ENCODE peak calls at places on chromosomes 11 and 22, in six cellular contexts. One of them, this sample, is unnamed.
A peak's percentile ranks its signal among the peaks of the same experiment; 100 is the strongest.

GRCh38 chr11:42770444-42771065 is 541.2 kb upstream of the API5 start:
- DNase-seq in astrocyte: no peak
- DNase-seq in heart right ventricle: no peak
- DNase-seq in A549: no peak
- DNase-seq in Caco-2: no peak
- DNase-seq in body of pancreas: peak; percentile 24
- DNase-seq in this sample: no peak

GRCh38 chr11:131977854-131978253 is 607.4 kb downstream of the NTM start:
- DNase-seq in astrocyte: peak; percentile 93
- DNase-seq in heart right ventricle: no peak
- DNase-seq in A549: no peak
- DNase-seq in Caco-2: no peak
- DNase-seq in body of pancreas: no peak
- DNase-seq in this sample: peak; percentile 43

GRCh38 chr22:25485626-25486545 is 78.6 kb upstream of the GRK3 start:
- DNase-seq in astrocyte: no peak
- DNase-seq in heart right ventricle: no peak
- DNase-seq in A549: no peak
- DNase-seq in Caco-2: no peak
- DNase-seq in body of pancreas: no peak
- DNase-seq in this sample: no peak

GRCh38 chr11:131962818-131963217 is 592.4 kb downstream of the NTM start:
- DNase-seq in astrocyte: no peak
- DNase-seq in heart right ventricle: no peak
- DNase-seq in A549: no peak
- DNase-seq in Caco-2: no peak
- DNase-seq in body of pancreas: no peak
- DNase-seq in this sample: no peak

GRCh38 chr11:105577645-105578044 is 32.2 kb upstream of the GRIA4 start:
- DNase-seq in astrocyte: peak; percentile 2
- DNase-seq in heart right ventricle: no peak
- DNase-seq in A549: no peak
- DNase-seq in Caco-2: no peak
- DNase-seq in body of pancreas: no peak
- DNase-seq in this sample: peak; percentile 3

GRCh38 chr22:46575915-46576555 is 38.6 kb upstream of the CELSR1 start:
- DNase-seq in astrocyte: no peak
- DNase-seq in heart right ventricle: no peak
- DNase-seq in A549: no peak
- DNase-seq in Caco-2: no peak
- DNase-seq in body of pancreas: no peak
- DNase-seq in this sample: no peak

GRCh38 chr11:86802601-86803051 is 2.3 kb downstream of the PRSS23 start:
- DNase-seq in astrocyte: peak; percentile 50
- DNase-seq in heart right ventricle: no peak
- DNase-seq in A549: peak; percentile 62
- DNase-seq in Caco-2: peak; percentile 80
- DNase-seq in body of pancreas: peak; percentile 29
- DNase-seq in this sample: no peak

GRCh38 chr22:20420157-20420842 is 17.3 kb downstream of the SCARF2 start:
- DNase-seq in astrocyte: no peak
- DNase-seq in heart right ventricle: no peak
- DNase-seq in A549: no peak
- DNase-seq in Caco-2: no peak
- DNase-seq in body of pancreas: no peak
- DNase-seq in this sample: no peak

GRCh38 chr11:88814076-88814475 is 251.7 kb downstream of the GRM5 start:
- DNase-seq in astrocyte: no peak
- DNase-seq in heart right ventricle: no peak
- DNase-seq in A549: no peak
- DNase-seq in Caco-2: no peak
- DNase-seq in body of pancreas: no peak
- DNase-seq in this sample: no peak

GRCh38 chr11:18706330-18707243 is 8.0 kb downstream of the TMEM86A start:
- DNase-seq in astrocyte: no peak
- DNase-seq in heart right ventricle: peak; percentile 86
- DNase-seq in A549: no peak
- DNase-seq in Caco-2: no peak
- DNase-seq in body of pancreas: peak; percentile 59
- DNase-seq in this sample: no peak

GRCh38 chr11:130725417-130726233 is 190.7 kb downstream of the SNX19 start:
- DNase-seq in astrocyte: peak; percentile 60
- DNase-seq in heart right ventricle: no peak
- DNase-seq in A549: no peak
- DNase-seq in Caco-2: no peak
- DNase-seq in body of pancreas: no peak
- DNase-seq in this sample: no peak

GRCh38 chr22:45743687-45744086 is 72.1 kb downstream of the ATXN10 start:
- DNase-seq in astrocyte: no peak
- DNase-seq in heart right ventricle: peak; percentile 12
- DNase-seq in A549: no peak
- DNase-seq in Caco-2: no peak
- DNase-seq in body of pancreas: no peak
- DNase-seq in this sample: no peak

GRCh38 chr22:48944756-48945620 is 882.7 kb downstream of the BRD1 start:
- DNase-seq in astrocyte: no peak
- DNase-seq in heart right ventricle: peak; percentile 1
- DNase-seq in A549: no peak
- DNase-seq in Caco-2: no peak
- DNase-seq in body of pancreas: no peak
- DNase-seq in this sample: no peak

GRCh38 chr11:72036687-72037086 is 38.0 kb downstream of the IL18BP start:
- DNase-seq in astrocyte: no peak
- DNase-seq in heart right ventricle: no peak
- DNase-seq in A549: no peak
- DNase-seq in Caco-2: no peak
- DNase-seq in body of pancreas: no peak
- DNase-seq in this sample: no peak

GRCh38 chr11:31826530-31827438 is 15.7 kb upstream of the PAX6 start:
- DNase-seq in astrocyte: no peak
- DNase-seq in heart right ventricle: no peak
- DNase-seq in A549: no peak
- DNase-seq in Caco-2: no peak
- DNase-seq in body of pancreas: no peak
- DNase-seq in this sample: no peak

GRCh38 chr11:90243534-90243933 is 20.7 kb upstream of the CHORDC1 start:
- DNase-seq in astrocyte: no peak
- DNase-seq in heart right ventricle: no peak
- DNase-seq in A549: no peak
- DNase-seq in Caco-2: no peak
- DNase-seq in body of pancreas: no peak
- DNase-seq in this sample: no peak

GRCh38 chr11:69194956-69195355 is 39.2 kb downstream of the SMIM38 start:
- DNase-seq in astrocyte: no peak
- DNase-seq in heart right ventricle: no peak
- DNase-seq in A549: no peak
- DNase-seq in Caco-2: no peak
- DNase-seq in body of pancreas: no peak
- DNase-seq in this sample: no peak

GRCh38 chr11:134971381-134971780 is 559.3 kb upstream of the B3GAT1 start:
- DNase-seq in astrocyte: no peak
- DNase-seq in heart right ventricle: no peak
- DNase-seq in A549: no peak
- DNase-seq in Caco-2: no peak
- DNase-seq in body of pancreas: no peak
- DNase-seq in this sample: no peak

GRCh38 chr11:22474621-22475020 is 136.4 kb downstream of the SLC17A6 start:
- DNase-seq in astrocyte: no peak
- DNase-seq in heart right ventricle: no peak
- DNase-seq in A549: no peak
- DNase-seq in Caco-2: no peak
- DNase-seq in body of pancreas: no peak
- DNase-seq in this sample: no peak

GRCh38 chr22:31218565-31219262 is 6.6 kb downstream of the LIMK2 start:
- DNase-seq in astrocyte: no peak
- DNase-seq in heart right ventricle: no peak
- DNase-seq in A549: no peak
- DNase-seq in Caco-2: no peak
- DNase-seq in body of pancreas: no peak
- DNase-seq in this sample: no peak

GRCh38 chr11:6057452-6057851 is 26.9 kb upstream of the OR56A1 start:
- DNase-seq in astrocyte: no peak
- DNase-seq in heart right ventricle: no peak
- DNase-seq in A549: no peak
- DNase-seq in Caco-2: no peak
- DNase-seq in body of pancreas: no peak
- DNase-seq in this sample: no peak

GRCh38 chr11:78202733-78203167 is 14.0 kb downstream of the USP35 start:
- DNase-seq in astrocyte: no peak
- DNase-seq in heart right ventricle: no peak
- DNase-seq in A549: no peak
- DNase-seq in Caco-2: peak; percentile 38
- DNase-seq in body of pancreas: no peak
- DNase-seq in this sample: no peak

GRCh38 chr11:35236667-35237003 is 97.7 kb downstream of the CD44 start:
- DNase-seq in astrocyte: peak; percentile 84
- DNase-seq in heart right ventricle: no peak
- DNase-seq in A549: no peak
- DNase-seq in Caco-2: no peak
- DNase-seq in body of pancreas: no peak
- DNase-seq in this sample: no peak

GRCh38 chr11:124837491-124837856 is 27.8 kb upstream of the ROBO3 start:
- DNase-seq in astrocyte: peak; percentile 82
- DNase-seq in heart right ventricle: peak; percentile 20
- DNase-seq in A549: peak; percentile 30
- DNase-seq in Caco-2: peak; percentile 74
- DNase-seq in body of pancreas: no peak
- DNase-seq in this sample: peak; percentile 66

GRCh38 chr11:26134481-26135355 is 197.2 kb upstream of the ANO3 start:
- DNase-seq in astrocyte: no peak
- DNase-seq in heart right ventricle: no peak
- DNase-seq in A549: no peak
- DNase-seq in Caco-2: no peak
- DNase-seq in body of pancreas: no peak
- DNase-seq in this sample: no peak

GRCh38 chr22:44261164-44261860 is 51.4 kb downstream of the SHISAL1 start:
- DNase-seq in astrocyte: no peak
- DNase-seq in heart right ventricle: no peak
- DNase-seq in A549: no peak
- DNase-seq in Caco-2: peak; percentile 15
- DNase-seq in body of pancreas: no peak
- DNase-seq in this sample: no peak

DNA sequence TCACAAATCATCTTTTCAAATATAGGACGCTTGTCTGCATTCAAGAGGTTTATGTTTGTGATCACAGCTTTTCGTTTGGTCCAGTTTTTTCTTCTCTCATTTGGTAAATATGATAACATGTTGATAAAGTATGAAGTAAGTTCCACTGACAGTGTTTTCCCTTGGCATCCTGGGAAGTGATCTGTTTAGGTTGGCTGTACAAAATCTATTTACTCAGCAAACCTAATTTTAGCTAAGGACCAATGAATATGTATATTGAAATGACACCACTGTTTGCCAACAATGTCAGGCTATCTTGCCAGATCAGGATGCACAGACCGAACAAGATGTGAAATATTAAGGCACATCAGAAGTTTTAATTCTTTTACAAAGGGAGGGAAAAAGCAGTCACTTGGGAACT is 1230.8 kb downstream of the LRRC4C start:
- DNase-seq in astrocyte: no peak
- DNase-seq in heart right ventricle: no peak
- DNase-seq in A549: no peak
- DNase-seq in Caco-2: no peak
- DNase-seq in body of pancreas: no peak
- DNase-seq in this sample: no peak
- H3K9me3 ChIP-seq in astrocyte: no peaks in the 10 kb centered on the region
- H3K9me3 ChIP-seq in heart right ventricle: no peaks in the 10 kb centered on the region
- H3K9me3 ChIP-seq in A549: no peaks in the 10 kb centered on the region
- H3K9me3 ChIP-seq in Caco-2: no peaks in the 10 kb centered on the region
- H3K9me3 ChIP-seq in body of pancreas: no peaks in the 10 kb centered on the region
- H3K9me3 ChIP-seq in this sample: no peaks in the 10 kb centered on the region

GRCh38 chr22:24178502-24179440 is 2.5 kb upstream of the SUSD2 start:
- DNase-seq in astrocyte: no peak
- DNase-seq in heart right ventricle: no peak
- DNase-seq in A549: no peak
- DNase-seq in Caco-2: no peak
- DNase-seq in body of pancreas: no peak
- DNase-seq in this sample: no peak
- TF ChIP-seq CTCF in astrocyte: peak; percentile 29
- TF ChIP-seq CTCF in heart right ventricle: peak; percentile 16
- TF ChIP-seq CTCF in A549: peak; percentile 31
- TF ChIP-seq CTCF in Caco-2: peak; percentile 31
- TF ChIP-seq CTCF in body of pancreas: no peak
- TF ChIP-seq CTCF in this sample: peak; percentile 50

DNA sequence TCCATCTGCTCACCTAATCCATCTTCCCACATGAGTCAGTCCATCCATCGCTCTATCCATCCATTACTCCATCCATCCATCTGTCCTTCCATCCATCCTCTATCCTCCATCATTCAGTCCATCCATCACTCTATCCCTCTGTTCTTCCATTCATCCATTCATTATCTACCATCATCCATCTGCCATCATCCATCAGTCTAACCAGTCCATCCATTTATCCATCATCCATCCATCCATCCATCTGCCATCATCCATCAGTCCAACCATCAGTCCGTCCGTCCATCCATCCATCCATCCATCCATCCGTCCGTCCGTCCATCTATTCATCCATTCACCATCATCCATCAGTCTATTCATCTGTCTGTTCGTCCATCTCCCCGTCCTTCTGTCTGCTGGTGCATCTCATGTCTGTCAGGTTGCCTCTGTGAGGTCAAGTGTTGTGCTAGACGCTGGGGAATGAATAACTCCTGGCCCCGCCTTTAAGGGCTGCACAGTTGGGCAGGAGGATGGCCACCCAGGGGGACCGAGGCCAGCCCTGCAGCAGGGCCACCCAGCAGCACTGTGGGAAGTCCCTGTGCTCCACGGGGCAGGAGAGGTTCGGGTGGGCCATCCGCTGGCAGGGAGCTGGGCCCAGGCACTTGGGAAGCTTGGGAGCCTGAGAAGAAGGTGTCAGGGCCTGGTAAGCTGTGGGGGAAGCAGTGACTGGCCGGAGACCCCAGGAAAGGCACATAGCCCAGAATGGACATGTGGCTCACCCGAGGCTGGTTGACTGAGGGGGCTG is 137.1 kb downstream of the CTTN start:
- DNase-seq in astrocyte: no peak
- DNase-seq in heart right ventricle: no peak
- DNase-seq in A549: no peak
- DNase-seq in Caco-2: peak; percentile 37
- DNase-seq in body of pancreas: no peak
- DNase-seq in this sample: no peak
- H3K9me3 ChIP-seq in astrocyte: no peaks in the 10 kb centered on the region
- H3K9me3 ChIP-seq in heart right ventricle: no peaks in the 10 kb centered on the region
- H3K9me3 ChIP-seq in A549: no peaks in the 10 kb centered on the region
- H3K9me3 ChIP-seq in Caco-2: no peaks in the 10 kb centered on the region
- H3K9me3 ChIP-seq in body of pancreas: no peaks in the 10 kb centered on the region
- H3K9me3 ChIP-seq in this sample: peaks cover 80% of the 10 kb centered on the region

GRCh38 chr11:28581286-28582242 is 473.4 kb downstream of the METTL15 start:
- DNase-seq in astrocyte: peak; percentile 95
- DNase-seq in heart right ventricle: no peak
- DNase-seq in A549: no peak
- DNase-seq in Caco-2: no peak
- DNase-seq in body of pancreas: no peak
- DNase-seq in this sample: peak; percentile 23
- TF ChIP-seq CTCF in astrocyte: no peak
- TF ChIP-seq CTCF in heart right ventricle: no peak
- TF ChIP-seq CTCF in A549: no peak
- TF ChIP-seq CTCF in Caco-2: peak; percentile 11
- TF ChIP-seq CTCF in body of pancreas: no peak
- TF ChIP-seq CTCF in this sample: no peak

This sample was measured in AG04450.